ENCODE peak calls at places on chromosomes 4 and X, in four cellular contexts. E is EH; T is naive thymus-derived CD8-positive, alpha-beta T cell; F is NCI-H1105. H is an unnamed sample.

GRCh38 chrX:101357166-101357795 is 8.7 kb upstream of the TIMM8A start:
- DNase-seq in T (no peak), F (no peak), E (peak; percentile 3), H (peak; percentile 24)

GRCh38 chr4:114026447-114026846 is 47.0 kb upstream of the ARSJ start:
- DNase-seq in T (no peak), E (no peak), F (peak; percentile 38), H (no peak)

GRCh38 chr4:10664408-10664807 is 20.2 kb downstream of the CLNK start:
- DNase-seq in E (peak; percentile 76), F (no peak), T (no peak), H (peak; percentile 86)

GRCh38 chrX:130665214-130665613 is 237.8 kb downstream of the ENOX2 start:
- DNase-seq in E (no peak), F (no peak), T (no peak), H (no peak)

GRCh38 chrX:99722094-99722493 is 688.0 kb downstream of the PCDH19 start:
- DNase-seq in E (no peak), F (no peak), T (no peak), H (no peak)

GRCh38 chr4:143417679-143418403 is 81.2 kb downstream of the GAB1 start:
- DNase-seq in F (no peak), E (no peak), T (no peak), H (no peak)

GRCh38 chr4:130210871-130211270 is 1114.9 kb downstream of the C4orf33 start:
- DNase-seq in E (peak; percentile 36), F (no peak), T (no peak), H (peak; percentile 21)

GRCh38 chr4:88705805-88706518 is 8.3 kb upstream of the NAP1L5 start:
- DNase-seq in T (no peak), F (no peak), E (peak; percentile 84), H (peak; percentile 63)

GRCh38 chr4:53321988-53322289 is 43.9 kb downstream of the SCFD2 start:
- DNase-seq in F (no peak), E (no peak), T (no peak), H (no peak)

GRCh38 chrX:2928127-2928582 is 984 bp downstream of the ARSD start:
- DNase-seq in T (no peak), F (no peak), E (no peak), H (peak; percentile 38)

GRCh38 chrX:135973025-135973547 is 702 bp downstream of the MMGT1 start:
- DNase-seq in E (peak; percentile 48), F (no peak), T (peak; percentile 1), H (peak; percentile 46)

GRCh38 chr4:45931151-45931550 is 192.7 kb downstream of the GABRG1 start:
- DNase-seq in E (no peak), T (no peak), F (no peak), H (peak; percentile 2)

GRCh38 chr4:73721901-73722300 is 18.5 kb upstream of the CXCL8 start:
- DNase-seq in F (no peak), T (no peak), E (peak; percentile 78), H (peak; percentile 84)

GRCh38 chr4:7630559-7631287 is 196.0 kb upstream of the PSAPL1 start:
- DNase-seq in F (peak; percentile 48), E (peak; percentile 89), T (no peak), H (peak; percentile 95)

GRCh38 chr4:71729856-71730255 is 54.0 kb downstream of the GC start:
- DNase-seq in E (no peak), T (no peak), F (no peak), H (no peak)

GRCh38 chr4:5683566-5683965 is 24.8 kb downstream of the EVC2 start:
- DNase-seq in T (no peak), F (no peak), E (no peak), H (no peak)

GRCh38 chrX:68443155-68443868 is 10.0 kb upstream of the OPHN1 start:
- DNase-seq in E (peak; percentile 83), F (no peak), T (no peak), H (peak; percentile 32)

GRCh38 chrX:809081-809480 is 178.5 kb downstream of the SHOX start:
- DNase-seq in F (no peak), E (no peak), T (no peak), H (no peak)

GRCh38 chrX:97984641-97985040 is 1100.9 kb downstream of the RPA4 start:
- DNase-seq in E (peak; percentile 1), F (no peak), T (no peak), H (no peak)

GRCh38 chrX:37786666-37787337 is 6.9 kb downstream of the CYBB start:
- DNase-seq in T (no peak), F (no peak), E (no peak), H (no peak)

GRCh38 chrX:129961180-129962083 is 21.0 kb upstream of the BCORL1 start:
- DNase-seq in T (peak; percentile 25), E (peak; percentile 54), F (peak; percentile 41), H (peak; percentile 12)

GRCh38 chr4:139934786-139935330 is 219.1 kb downstream of the MAML3 start:
- DNase-seq in T (no peak), F (peak; percentile 75), E (no peak), H (no peak)

GRCh38 chr4:104494822-104495559 is at the start of gene CXXC4:
- DNase-seq in F (peak; percentile 54), T (peak; percentile 6), E (peak; percentile 22), H (peak; percentile 52)

GRCh38 chr4:34850426-34850825 is 1393.9 kb downstream of the ARAP2 start:
- DNase-seq in T (no peak), E (peak; percentile 4), F (no peak), H (no peak)

GRCh38 chrX:68421651-68422050 is 11.6 kb downstream of the OPHN1 start:
- DNase-seq in E (peak; percentile 34), F (no peak), T (no peak), H (peak; percentile 63)

GRCh38 chr4:166259081-166259480 is 386.0 kb downstream of the TLL1 start:
- DNase-seq in F (no peak), T (no peak), E (peak; percentile 10), H (no peak)

GRCh38 chr4:169282429-169283113 is 11.8 kb upstream of the SH3RF1 start:
- DNase-seq in E (peak; percentile 39), T (no peak), F (no peak), H (peak; percentile 74)

GRCh38 chr4:104394409-104394813 is 100.3 kb downstream of the CXXC4 start:
- DNase-seq in F (no peak), E (no peak), T (no peak), H (no peak)

GRCh38 chr4:20901851-20902250 is 201.6 kb downstream of the PACRGL start:
- DNase-seq in T (no peak), F (no peak), E (no peak), H (no peak)

GRCh38 chr4:1907848-1908525 is 36.8 kb downstream of the NSD2 start:
- DNase-seq in E (no peak), F (no peak), T (no peak), H (no peak)

H was measured in GM23248.